ENCODE peak calls at places on chromosomes 4 and X, in ten cellular contexts. E is breast epithelium, W is endothelial cell of umbilical vein, B is spleen, X is K562, P is stomach, V is esophagus muscularis mucosa, Z is GM12878, G is HCT116, S is upper lobe of left lung. C is an unnamed sample.

GRCh38 chrX:16573781-16574180 is 76.2 kb upstream of the S100G start:
- DNase-seq in S (no peak), E (no peak), B (no peak), X (no peak), V (no peak), G (no peak), P (no peak), W (no peak), Z (no peak), C (no peak)

GRCh38 chr4:2621419-2621818 is 85.0 kb downstream of the FAM193A start:
- DNase-seq in B (no peak), S (no peak), G (no peak), V (no peak), W (no peak), E (no peak), Z (no peak), X (no peak), P (no peak), C (no peak)

GRCh38 chr4:183347586-183347985 is 25.4 kb upstream of the CLDN24 start:
- DNase-seq in X (no peak), V (no peak), Z (no peak), E (no peak), B (peak), P (no peak), G (no peak), S (no peak), W (no peak), C (no peak)

GRCh38 chr4:76665139-76665538 is 230.1 kb downstream of the SHROOM3 start:
- DNase-seq in S (no peak), P (peak), W (no peak), G (peak), Z (no peak), B (no peak), E (no peak), V (no peak), X (no peak), C (no peak)

GRCh38 chr4:88949605-88950004 is 107.4 kb downstream of the FAM13A start:
- DNase-seq in G (no peak), V (no peak), X (no peak), S (no peak), Z (no peak), B (no peak), W (no peak), E (no peak), P (no peak), C (no peak)

GRCh38 chr4:103074598-103075434 is 1.7 kb downstream of the SLC9B2 start:
- DNase-seq in Z (peak), P (no peak), G (no peak), E (no peak), X (no peak), S (no peak), V (no peak), B (no peak), W (peak), C (no peak)

GRCh38 chrX:140157611-140158010 is 192.3 kb upstream of the CXorf66 start:
- DNase-seq in S (no peak), E (no peak), Z (no peak), X (no peak), V (no peak), W (no peak), B (no peak), P (no peak), G (no peak), C (no peak)

GRCh38 chrX:10233173-10233572 is 76.4 kb downstream of the CLCN4 start:
- DNase-seq in E (no peak), Z (no peak), V (no peak), B (no peak), X (no peak), S (no peak), P (no peak), W (no peak), G (no peak), C (no peak)

GRCh38 chr4:213971-214370 is 89.7 kb downstream of the ZNF718 start:
- DNase-seq in G (no peak), W (no peak), S (no peak), P (no peak), Z (no peak), V (no peak), B (no peak), E (no peak), X (no peak), C (no peak)

GRCh38 chr4:82842593-82842992 is 44.0 kb upstream of the SCD5 start:
- DNase-seq in X (peak), P (no peak), S (no peak), B (no peak), Z (no peak), G (no peak), V (no peak), W (peak), E (no peak), C (no peak)

GRCh38 chrX:70504772-70505450 is 60.3 kb downstream of the DLG3 start:
- DNase-seq in X (no peak), V (no peak), Z (no peak), W (no peak), P (no peak), B (no peak), S (no peak), G (no peak), E (no peak), C (no peak)

GRCh38 chrX:71846429-71846828 is 64.2 kb upstream of the NHSL2 start:
- DNase-seq in W (peak), V (no peak), G (no peak), X (no peak), S (no peak), Z (no peak), B (no peak), P (no peak), E (no peak), C (no peak)

GRCh38 chrX:41180194-41180902 is 95.1 kb downstream of the USP9X start:
- DNase-seq in P (peak), V (no peak), B (no peak), X (peak), W (peak), Z (peak), G (peak), E (no peak), S (no peak), C (no peak)

GRCh38 chr4:148376151-148376550 is 66.1 kb downstream of the NR3C2 start:
- DNase-seq in Z (no peak), S (no peak), X (no peak), G (peak), P (peak), W (peak), E (no peak), V (no peak), B (no peak), C (no peak)

GRCh38 chr4:7868430-7868775 is 71.3 kb downstream of the AFAP1 start:
- DNase-seq in X (no peak), W (no peak), B (no peak), S (no peak), P (no peak), E (no peak), V (no peak), G (no peak), Z (no peak), C (no peak)

GRCh38 chr4:126735294-126736132 is 897.2 kb upstream of the INTU start:
- DNase-seq in X (peak), P (no peak), Z (no peak), E (no peak), B (no peak), V (no peak), G (no peak), S (no peak), W (no peak), C (no peak)

GRCh38 chr4:1072830-1073446 is 40.4 kb downstream of the RNF212 start:
- DNase-seq in E (no peak), X (peak), P (peak), G (peak), S (no peak), V (no peak), Z (no peak), W (peak), B (no peak), C (peak)

GRCh38 chr4:8855781-8856245 is 15.8 kb downstream of the HMX1 start:
- DNase-seq in Z (no peak), S (no peak), B (no peak), P (no peak), V (no peak), G (no peak), X (peak), W (no peak), E (no peak), C (no peak)

GRCh38 chr4:145565328-145565727 is 53.9 kb upstream of the MMAA start:
- DNase-seq in Z (no peak), X (no peak), B (no peak), S (no peak), E (no peak), G (no peak), W (no peak), V (no peak), P (no peak), C (no peak)

GRCh38 chr4:124111411-124111810 is 601.1 kb downstream of the ANKRD50 start:
- DNase-seq in V (no peak), Z (no peak), S (no peak), E (no peak), P (no peak), W (peak), X (no peak), B (no peak), G (no peak), C (no peak)

GRCh38 chr4:1244081-1244977 is 4.6 kb downstream of the CTBP1 start:
- DNase-seq in G (no peak), W (no peak), B (peak), V (no peak), E (peak), Z (no peak), P (no peak), S (peak), X (peak), C (peak)

GRCh38 chrX:17527135-17527701 is 152.2 kb downstream of the NHS start:
- DNase-seq in W (peak), B (no peak), G (no peak), X (no peak), E (no peak), P (peak), S (no peak), V (no peak), Z (no peak), C (no peak)

GRCh38 chrX:16993791-16994318 is 47.4 kb downstream of the REPS2 start:
- DNase-seq in Z (no peak), E (no peak), V (no peak), W (no peak), P (no peak), S (no peak), X (no peak), B (no peak), G (no peak), C (no peak)

GRCh38 chrX:80876877-80877276 is 67.2 kb upstream of the BRWD3 start:
- DNase-seq in X (no peak), E (no peak), G (peak), S (no peak), B (no peak), W (peak), Z (peak), V (no peak), P (no peak), C (no peak)

GRCh38 chrX:2346158-2346557 is 154.6 kb downstream of the DHRSX start:
- DNase-seq in S (no peak), P (no peak), X (no peak), G (no peak), Z (no peak), V (no peak), W (no peak), E (no peak), B (no peak), C (no peak)

GRCh38 chrX:2351999-2352995 is 148.5 kb downstream of the DHRSX start:
- DNase-seq in B (no peak), E (no peak), W (peak), Z (no peak), P (no peak), V (no peak), G (no peak), S (no peak), X (peak), C (no peak)

GRCh38 chrX:2345562-2345961 is 155.2 kb downstream of the DHRSX start:
- DNase-seq in X (no peak), Z (no peak), V (no peak), S (no peak), P (no peak), G (no peak), W (no peak), B (no peak), E (no peak), C (no peak)

GRCh38 chrX:2348225-2348624 is 152.6 kb downstream of the DHRSX start:
- DNase-seq in Z (no peak), G (no peak), X (no peak), P (no peak), E (no peak), S (no peak), V (no peak), W (no peak), B (no peak), C (no peak)

GRCh38 chrX:2351321-2351720 is 149.5 kb downstream of the DHRSX start:
- DNase-seq in P (no peak), Z (no peak), G (no peak), X (no peak), S (no peak), W (peak), B (no peak), V (no peak), E (no peak), C (no peak)
- TF ChIP-seq POLR2AphosphoS5 in P (no peak), Z (no peak), G (no peak), X (no peak), S (no peak), W (no peak), B (no peak), V (no peak), E (no peak), C (no peak)

DNA sequence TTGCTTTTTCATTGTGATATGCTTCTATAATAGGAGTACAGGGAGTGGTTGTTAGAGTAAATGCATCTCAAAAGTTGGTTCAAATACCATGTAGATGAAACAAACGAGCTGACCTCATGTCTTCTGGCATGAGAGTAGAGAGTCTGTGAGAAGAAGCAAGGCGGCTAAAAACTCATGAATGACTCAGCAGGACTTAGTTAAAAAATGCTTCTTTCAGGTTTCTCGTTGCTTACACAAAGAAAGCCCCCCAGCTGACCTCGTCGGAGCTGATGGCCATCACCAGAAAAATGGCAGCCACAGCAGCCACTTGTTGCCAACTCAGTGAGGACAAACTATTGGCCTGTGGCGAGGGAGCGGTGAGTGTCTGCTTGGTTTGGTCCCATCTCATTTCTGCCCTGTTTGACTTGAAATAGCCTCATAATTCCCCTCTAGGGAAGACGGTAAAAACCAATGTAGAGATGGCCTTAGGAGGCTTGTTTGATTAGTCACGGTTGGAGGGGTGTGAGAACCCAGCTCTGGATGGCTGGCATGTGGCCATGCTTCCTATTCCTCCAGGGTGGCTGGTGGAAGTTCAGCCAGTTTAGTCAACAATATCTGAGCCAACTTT is 14.5 kb downstream of the AFP start:
- DNase-seq in B (no peak), V (no peak), W (no peak), G (no peak), P (no peak), Z (no peak), E (no peak), S (no peak), X (peak), C (no peak)
- TF ChIP-seq POLR2A in B (no peak), V (no peak), W (no peak), G (no peak), P (no peak), Z (no peak), E (no peak), S (no peak), X (no peak), C (no peak)

GRCh38 chr4:171727185-171727584 is 86.0 kb upstream of the GALNTL6 start:
- DNase-seq in B (no peak), S (no peak), V (no peak), P (no peak), E (no peak), Z (no peak), W (no peak), X (no peak), G (no peak), C (no peak)
- H3K27ac ChIP-seq in B (no peak), S (no peak), V (no peak), P (no peak), E (no peak), Z (no peak), W (no peak), X (no peak), G (no peak), C (no peak)

GRCh38 chr4:54678826-54679225 is 21.1 kb downstream of the KIT start:
- DNase-seq in P (no peak), Z (no peak), W (no peak), X (no peak), G (no peak), E (no peak), S (no peak), B (no peak), V (no peak), C (no peak)

GRCh38 chr4:54683616-54684346 is 26.0 kb downstream of the KIT start:
- DNase-seq in Z (no peak), B (no peak), S (no peak), W (peak), G (peak), V (no peak), E (no peak), X (no peak), P (peak), C (no peak)

GRCh38 chr4:54677416-54677815 is 19.7 kb downstream of the KIT start:
- DNase-seq in G (no peak), X (no peak), S (no peak), W (no peak), Z (no peak), P (no peak), V (no peak), E (no peak), B (no peak), C (no peak)

GRCh38 chr4:54676062-54676461 is 18.3 kb downstream of the KIT start:
- DNase-seq in G (no peak), V (no peak), Z (no peak), X (no peak), W (no peak), B (no peak), E (no peak), P (no peak), S (no peak), C (no peak)

GRCh38 chr4:54677853-54678650 is 20.3 kb downstream of the KIT start:
- DNase-seq in V (no peak), B (no peak), G (no peak), X (no peak), E (no peak), P (no peak), W (no peak), S (no peak), Z (no peak), C (no peak)
- TF ChIP-seq POLR2AphosphoS5 in V (no peak), B (no peak), G (no peak), X (no peak), E (no peak), P (no peak), W (no peak), S (no peak), Z (no peak), C (no peak)

DNA sequence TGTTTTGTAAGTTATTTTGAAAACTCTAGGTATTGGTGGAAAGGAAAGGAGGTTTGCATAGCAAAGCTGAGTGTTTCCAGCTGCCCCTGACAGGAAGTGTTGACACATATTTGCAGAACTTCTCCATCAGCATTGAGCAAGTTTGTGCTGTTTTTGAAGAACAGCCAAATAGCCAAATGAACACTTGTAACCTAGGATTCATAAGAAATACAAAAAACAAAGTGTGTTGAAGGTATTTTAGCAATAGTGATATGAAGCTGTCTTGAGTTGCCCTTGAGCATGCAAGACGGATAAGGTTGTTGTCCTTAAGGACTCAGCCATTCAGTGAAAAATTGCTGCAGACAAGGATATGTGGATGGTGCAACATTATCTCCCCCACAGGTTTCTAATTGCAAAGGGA is 68.3 kb upstream of the PGM2 start:
- DNase-seq in P (no peak), Z (no peak), S (no peak), E (no peak), W (peak), G (no peak), B (no peak), V (no peak), X (no peak), C (no peak)
- TF ChIP-seq POLR2A in P (no peak), Z (no peak), S (no peak), E (no peak), W (no peak), G (no peak), B (no peak), V (no peak), X (no peak), C (no peak)